ENCODE peak calls at places on chromosomes 4 and X, in five cellular contexts. R is WTC11, C is GM23338, A is GM12878, P is K562. J is an unnamed sample.

GRCh38 chr4:4985844-4986243 is 33.4 kb downstream of the CYTL1 start:
- DNase-seq in R (no peak), C (peak; percentile 50), A (no peak), P (no peak), J (no peak)

GRCh38 chrX:25072247-25072646 is 56.5 kb upstream of the ARX start:
- DNase-seq in R (no peak), C (no peak), A (no peak), P (no peak), J (no peak)

GRCh38 chr4:15078682-15079642 is 76.7 kb downstream of the CPEB2 start:
- DNase-seq in R (no peak), C (no peak), A (no peak), P (no peak), J (no peak)

GRCh38 chr4:20393486-20394100 is 141.9 kb downstream of the SLIT2 start:
- DNase-seq in R (no peak), C (no peak), A (no peak), P (no peak), J (no peak)

GRCh38 chr4:130077275-130077674 is 981.3 kb downstream of the C4orf33 start:
- DNase-seq in R (no peak), C (no peak), A (no peak), P (no peak), J (no peak)

GRCh38 chr4:75432683-75433082 is 81.5 kb downstream of the RCHY1 start:
- DNase-seq in R (peak; percentile 27), C (peak; percentile 81), A (no peak), P (peak; percentile 10), J (no peak)

GRCh38 chr4:41611124-41611838 is 73.3 kb downstream of the LIMCH1 start:
- DNase-seq in R (no peak), C (no peak), A (no peak), P (no peak), J (no peak)

GRCh38 chr4:138078264-138078663 is 163.9 kb downstream of the SLC7A11 start:
- DNase-seq in R (no peak), C (no peak), A (no peak), P (no peak), J (no peak)

GRCh38 chr4:76784237-76784636 is 113.7 kb downstream of the SOWAHB start:
- DNase-seq in R (peak; percentile 36), C (peak; percentile 63), A (no peak), P (no peak), J (no peak)

GRCh38 chr4:181662383-181662782 is 580.8 kb upstream of the TENM3 start:
- DNase-seq in R (no peak), C (no peak), A (no peak), P (no peak), J (no peak)

GRCh38 chrX:40474205-40474626 is 106.6 kb upstream of the ATP6AP2 start:
- DNase-seq in R (peak; percentile 68), C (peak; percentile 85), A (no peak), P (no peak), J (peak; percentile 68)

GRCh38 chr4:31365006-31365690 is 645.0 kb downstream of the PCDH7 start:
- DNase-seq in R (no peak), C (no peak), A (no peak), P (no peak), J (no peak)

GRCh38 chrX:18886344-18887161 is 97.4 kb downstream of the PHKA2 start:
- DNase-seq in R (peak; percentile 48), C (peak; percentile 70), A (peak; percentile 66), P (peak; percentile 61), J (no peak)

GRCh38 chr4:19455850-19456602 is 795.7 kb upstream of the SLIT2 start:
- DNase-seq in R (no peak), C (no peak), A (no peak), P (no peak), J (no peak)

GRCh38 chrX:129000018-129000417 is 523.3 kb downstream of the SMARCA1 start:
- DNase-seq in R (no peak), C (no peak), A (no peak), P (no peak), J (no peak)

GRCh38 chr4:164215113-164215741 is 538.7 kb upstream of the SMIM31 start:
- DNase-seq in R (peak; percentile 14), C (peak; percentile 29), A (no peak), P (no peak), J (no peak)

GRCh38 chrX:2404816-2405215 is 96.0 kb downstream of the DHRSX start:
- DNase-seq in R (no peak), C (no peak), A (no peak), P (no peak), J (no peak)

GRCh38 chrX:40158036-40158706 is 60.4 kb upstream of the BCOR start:
- DNase-seq in R (peak; percentile 54), C (peak; percentile 64), A (no peak), P (no peak), J (no peak)

GRCh38 chr4:157992038-157992706 is 180.7 kb downstream of the GASK1B start:
- DNase-seq in R (no peak), C (peak; percentile 84), A (no peak), P (peak; percentile 13), J (no peak)

GRCh38 chr4:133148690-133149363 is at the start of gene PCDH10:
- DNase-seq in R (peak; percentile 96), C (peak; percentile 96), A (no peak), P (peak; percentile 49), J (peak; percentile 88)

GRCh38 chr4:76178296-76178695 is 30.1 kb upstream of the NUP54 start:
- DNase-seq in R (no peak), C (no peak), A (no peak), P (no peak), J (no peak)

GRCh38 chr4:156803056-156803455 is 168.5 kb downstream of the PDGFC start:
- DNase-seq in R (no peak), C (no peak), A (no peak), P (no peak), J (no peak)

GRCh38 chr4:44493924-44494323 is 45.3 kb upstream of the KCTD8 start:
- DNase-seq in R (no peak), C (peak; percentile 71), A (no peak), P (peak; percentile 9), J (no peak)

GRCh38 chr4:162274354-162274753 is 110.6 kb upstream of the FSTL5 start:
- DNase-seq in R (no peak), C (no peak), A (peak; percentile 40), P (no peak), J (no peak)

GRCh38 chrX:66632473-66632872 is 6.4 kb downstream of the EDA2R start:
- DNase-seq in R (no peak), C (no peak), A (no peak), P (no peak), J (no peak)

GRCh38 chr4:71974681-71975080 is 57.1 kb upstream of the NPFFR2 start:
- DNase-seq in R (no peak), C (no peak), A (no peak), P (no peak), J (no peak)

GRCh38 chrX:79413009-79413408 is 45.9 kb upstream of the ITM2A start:
- DNase-seq in R (no peak), C (peak; percentile 29), A (no peak), P (no peak), J (no peak)

GRCh38 chr4:62018537-62018936 is 818.4 kb downstream of the ADGRL3 start:
- DNase-seq in R (no peak), C (peak; percentile 37), A (no peak), P (no peak), J (no peak)

GRCh38 chrX:67570839-67571238 is 27.0 kb downstream of the AR start:
- DNase-seq in R (no peak), C (peak; percentile 11), A (no peak), P (no peak), J (no peak)

GRCh38 chr4:7663075-7663541 is 228.4 kb upstream of the PSAPL1 start:
- DNase-seq in R (no peak), C (no peak), A (no peak), P (no peak), J (no peak)
- TF ChIP-seq CREB1 in R (no peak), C (no peak), A (no peak), P (no peak), J (no peak)

GRCh38 chr4:54400188-54400587 is 171.1 kb downstream of the PDGFRA start:
- DNase-seq in R (no peak), C (no peak), A (no peak), P (no peak), J (no peak)

GRCh38 chr4:54400802-54401201 is 171.7 kb downstream of the PDGFRA start:
- DNase-seq in R (no peak), C (no peak), A (no peak), P (no peak), J (no peak)

GRCh38 chr4:54403700-54404453 is 174.8 kb downstream of the PDGFRA start:
- DNase-seq in R (no peak), C (no peak), A (no peak), P (peak; percentile 53), J (no peak)

DNA sequence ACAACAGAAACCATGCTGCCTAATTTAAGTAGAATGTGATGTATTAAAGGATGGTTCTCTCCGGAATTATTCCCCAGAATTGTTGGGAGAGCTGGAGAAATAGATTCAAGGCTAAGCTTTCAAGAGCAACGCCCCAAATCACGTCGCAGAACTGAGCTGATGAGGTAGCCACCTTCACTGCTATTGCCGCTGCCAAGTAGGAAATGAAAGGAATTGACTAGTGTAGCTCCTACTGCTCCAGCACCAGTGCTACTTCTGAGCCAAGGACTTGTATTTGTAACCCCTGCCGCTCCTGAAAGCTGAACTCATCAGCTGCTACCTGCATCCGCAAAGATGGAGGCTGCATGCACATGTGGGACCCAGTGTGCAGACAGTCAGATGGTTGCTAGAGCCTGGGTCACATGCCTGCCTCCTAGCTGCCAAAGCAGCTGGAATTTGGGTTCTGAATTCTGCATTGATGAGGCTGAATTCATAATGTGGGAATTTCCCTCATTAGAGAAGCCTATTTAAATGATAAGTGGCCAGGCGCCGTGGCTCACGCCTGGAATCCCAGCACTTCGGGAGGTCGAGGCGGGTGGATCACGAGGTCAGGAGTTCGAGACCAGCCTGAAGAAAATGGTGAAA is 173.9 kb downstream of the PDGFRA start:
- DNase-seq in R (peak; percentile 12), C (peak; percentile 62), A (no peak), P (no peak), J (no peak)
- TF ChIP-seq CREB1 in R (no peak), C (no peak), A (no peak), P (no peak), J (no peak)

GRCh38 chr4:153346031-153346430 is 1.5 kb downstream of the MND1 start:
- DNase-seq in R (no peak), C (no peak), A (no peak), P (no peak), J (no peak)

GRCh38 chr4:153347117-153347516 is 2.6 kb downstream of the MND1 start:
- DNase-seq in R (no peak), C (no peak), A (no peak), P (no peak), J (no peak)

GRCh38 chr4:153348006-153348405 is 3.5 kb downstream of the MND1 start:
- DNase-seq in R (no peak), C (no peak), A (no peak), P (peak; percentile 58), J (no peak)

GRCh38 chr4:153345011-153345981 is 808 bp downstream of the MND1 start:
- DNase-seq in R (peak; percentile 39), C (peak; percentile 84), A (no peak), P (peak; percentile 17), J (no peak)

DNA sequence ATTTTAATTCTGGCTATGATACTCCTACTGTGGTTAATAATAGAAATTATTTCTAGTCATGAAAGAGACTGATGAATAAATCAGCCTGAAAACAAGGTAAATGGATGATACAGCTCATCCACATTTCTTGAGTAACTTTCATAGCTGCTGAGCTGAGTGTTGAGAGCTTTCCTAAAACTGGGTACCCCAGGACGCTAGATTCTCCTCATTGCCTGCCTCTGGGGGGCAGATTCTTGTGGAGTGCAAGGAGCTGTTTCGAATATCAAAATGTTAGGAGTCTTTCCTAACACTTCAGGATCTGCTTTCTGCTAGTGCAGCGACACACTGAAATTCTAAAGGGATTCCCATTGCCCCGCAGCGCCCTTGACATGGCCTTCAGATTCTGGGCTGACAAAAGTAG is 2.1 kb downstream of the MND1 start:
- DNase-seq in R (no peak), C (peak; percentile 60), A (no peak), P (no peak), J (no peak)
- TF ChIP-seq CREB1 in R (no peak), C (no peak), A (no peak), P (no peak), J (no peak)

GRCh38 chr4:120922390-120923200 is at the start of gene PRDM5:
- DNase-seq in R (peak; percentile 79), C (peak; percentile 86), A (no peak), P (no peak), J (peak; percentile 87)
- TF ChIP-seq CREB1 in R (no peak), C (peak; percentile 42), A (no peak), P (no peak), J (no peak)